ENCODE peak calls at places on chromosomes 7 and 10, in five cellular contexts. B is lower lobe of right lung, J is left ventricle myocardium inferior, I is GM23338, C is body of pancreas. O is an unnamed sample. For H3K4me1, the result is how much of the 10 kb centered on the place peaks cover.

GRCh38 chr10:7687228-7687907 is 15.7 kb upstream of the ITIH2 start:
- DNase-seq in B (peak), J (peak), I (peak), C (peak), O (peak)

GRCh38 chr7:114539575-114539974 is 125.0 kb downstream of the FOXP2 start:
- DNase-seq in B (no peak), J (no peak), I (peak), C (peak), O (peak)

GRCh38 chr7:3234051-3234450 is 67.0 kb upstream of the SDK1 start:
- DNase-seq in B (no peak), J (no peak), I (no peak), C (no peak), O (no peak)

GRCh38 chr10:67612577-67613537 is 83.1 kb downstream of the CTNNA3 start:
- DNase-seq in B (no peak), J (no peak), I (no peak), C (no peak), O (peak)

GRCh38 chr7:30688718-30689221 is 6.5 kb upstream of the CRHR2 start:
- DNase-seq in B (no peak), J (no peak), I (peak), C (peak), O (no peak)

GRCh38 chr7:152137476-152138025 is 112.1 kb downstream of the GALNT11 start:
- DNase-seq in B (no peak), J (no peak), I (no peak), C (no peak), O (no peak)

GRCh38 chr10:14560794-14561765 is 213.6 kb downstream of the FAM107B start:
- DNase-seq in B (no peak), J (no peak), I (no peak), C (no peak), O (no peak)

GRCh38 chr10:75159519-75159918 is 48.1 kb downstream of the SAMD8 start:
- DNase-seq in B (no peak), J (no peak), I (no peak), C (no peak), O (no peak)

GRCh38 chr10:24341371-24341770 is 132.4 kb downstream of the KIAA1217 start:
- DNase-seq in B (no peak), J (no peak), I (no peak), C (no peak), O (no peak)

GRCh38 chr7:50724526-50725520 is 57.9 kb downstream of the GRB10 start:
- DNase-seq in B (no peak), J (no peak), I (peak), C (no peak), O (no peak)

GRCh38 chr7:16261100-16261499 is 160.2 kb downstream of the CRPPA start:
- DNase-seq in B (no peak), J (no peak), I (no peak), C (no peak), O (no peak)

GRCh38 chr10:77576633-77577032 is 61.0 kb downstream of the KCNMA1 start:
- DNase-seq in B (no peak), J (no peak), I (no peak), C (no peak), O (no peak)

GRCh38 chr10:131899695-131900349 is 986 bp upstream of the PPP2R2D start:
- DNase-seq in B (no peak), J (no peak), I (peak), C (no peak), O (peak)

GRCh38 chr7:107995184-107996071 is 7.5 kb downstream of the LAMB1 start:
- DNase-seq in B (no peak), J (no peak), I (peak), C (no peak), O (peak)

GRCh38 chr7:117338020-117338419 is 15.2 kb upstream of the WNT2 start:
- DNase-seq in B (no peak), J (no peak), I (no peak), C (no peak), O (peak)

GRCh38 chr7:138449580-138449979 is 10.5 kb upstream of the TRIM24 start:
- DNase-seq in B (no peak), J (no peak), I (peak), C (no peak), O (no peak)

GRCh38 chr10:63711866-63712716 is 190.9 kb downstream of the REEP3 start:
- DNase-seq in B (peak), J (peak), I (no peak), C (peak), O (peak)

GRCh38 chr7:135168001-135168400 is 2.5 kb downstream of the CYREN start:
- DNase-seq in B (peak), J (no peak), I (no peak), C (peak), O (no peak)

GRCh38 chr10:33900591-33900990 is 566.1 kb upstream of the NRP1 start:
- DNase-seq in B (no peak), J (no peak), I (no peak), C (no peak), O (peak)

GRCh38 chr10:88989824-88990527 is 622 bp upstream of the FAS start:
- DNase-seq in B (peak), J (no peak), I (no peak), C (peak), O (peak)

GRCh38 chr10:124079864-124080263 is 13.5 kb downstream of the CHST15 start:
- DNase-seq in B (no peak), J (no peak), I (no peak), C (no peak), O (no peak)

GRCh38 chr10:17214486-17214885 is 13.0 kb upstream of the TRDMT1 start:
- DNase-seq in B (no peak), J (no peak), I (no peak), C (no peak), O (peak)

GRCh38 chr10:17216217-17216900 is 11.7 kb upstream of the VIM start:
- DNase-seq in B (peak), J (no peak), I (no peak), C (peak), O (peak)

GRCh38 chr10:17214991-17215781 is 12.9 kb upstream of the VIM start:
- DNase-seq in B (no peak), J (no peak), I (no peak), C (peak), O (peak)

GRCh38 chr10:17216901-17217395 is 11.1 kb upstream of the VIM start:
- DNase-seq in B (no peak), J (no peak), I (no peak), C (no peak), O (peak)

DNA sequence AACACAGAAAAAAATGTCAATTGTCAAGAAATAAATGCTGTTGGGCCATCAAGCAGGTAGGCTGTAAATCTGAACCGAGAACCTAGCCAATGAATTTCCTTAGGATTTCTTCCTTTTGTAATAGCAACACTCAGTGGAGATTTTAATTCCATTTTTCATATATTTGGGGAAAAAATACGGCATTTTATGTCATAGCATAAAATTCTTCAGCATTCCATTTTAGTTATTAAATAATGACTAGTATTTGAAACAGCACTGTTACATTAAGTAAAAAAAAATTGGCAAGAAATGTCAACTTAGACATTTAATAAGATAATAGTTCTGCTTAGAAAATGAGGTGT is 12.3 kb upstream of the VIM start:
- DNase-seq in B (no peak), J (no peak), I (no peak), C (no peak), O (no peak)
- H3K4me1 ChIP-seq in B (under half), J (under half), I (under half), C (under half), O (half or more)

DNA sequence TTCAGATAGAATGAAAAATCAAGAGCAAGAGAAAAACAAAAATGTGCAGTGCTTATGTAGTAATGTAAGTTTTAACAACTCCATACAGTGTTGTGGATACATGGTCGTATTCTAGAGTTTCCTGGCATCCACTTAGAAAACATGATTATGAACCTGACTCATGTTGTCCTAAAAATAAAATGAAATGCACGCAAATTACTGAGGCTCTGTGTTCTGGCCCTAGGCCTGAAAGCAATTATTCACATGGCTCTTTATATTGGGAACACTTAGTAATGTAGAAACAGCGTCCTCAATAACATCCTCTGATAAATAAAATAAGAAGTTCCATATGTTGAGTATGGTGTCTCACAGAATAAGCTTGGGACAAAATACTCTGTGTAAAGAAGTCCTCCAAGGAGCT is 200.2 kb upstream of the SEMA3E start:
- DNase-seq in B (no peak), J (no peak), I (no peak), C (no peak), O (peak)
- H3K4me1 ChIP-seq in B (under half), J (under half), I (under half), C (under half), O (under half)

GRCh38 chr10:35446439-35446838 is 110.1 kb downstream of the CCNY start:
- DNase-seq in B (no peak), J (no peak), I (no peak), C (no peak), O (no peak)
- H3K4me1 ChIP-seq in B (half or more), J (half or more), I (under half), C (half or more), O (under half)

DNA sequence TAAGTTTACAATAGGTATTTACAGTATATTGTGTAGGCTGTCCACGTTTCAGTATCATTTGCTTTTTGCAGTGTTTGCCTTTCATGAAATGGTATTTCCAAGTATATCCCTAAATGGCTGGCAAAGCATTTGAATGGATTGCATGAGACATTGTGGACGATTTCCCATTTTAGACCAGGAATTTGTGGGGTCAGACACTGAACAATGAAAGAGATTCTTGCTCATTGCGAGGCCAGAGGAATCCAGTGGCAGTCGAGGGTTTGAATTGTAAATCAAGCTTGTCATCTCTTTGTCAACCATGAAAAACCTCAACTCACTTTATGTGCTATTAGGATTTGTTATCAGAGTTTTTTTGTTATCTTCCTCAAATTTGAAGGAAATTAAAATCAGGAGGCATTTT is 70.8 kb downstream of the CREB5 start:
- DNase-seq in B (no peak), J (no peak), I (peak), C (no peak), O (peak)
- H3K4me1 ChIP-seq in B (under half), J (under half), I (under half), C (under half), O (under half)

GRCh38 chr10:113001599-113002448 is 51.8 kb downstream of the TCF7L2 start:
- DNase-seq in B (no peak), J (no peak), I (no peak), C (no peak), O (no peak)
- H3K4me1 ChIP-seq in B (under half), J (half or more), I (half or more), C (under half), O (under half)

DNA sequence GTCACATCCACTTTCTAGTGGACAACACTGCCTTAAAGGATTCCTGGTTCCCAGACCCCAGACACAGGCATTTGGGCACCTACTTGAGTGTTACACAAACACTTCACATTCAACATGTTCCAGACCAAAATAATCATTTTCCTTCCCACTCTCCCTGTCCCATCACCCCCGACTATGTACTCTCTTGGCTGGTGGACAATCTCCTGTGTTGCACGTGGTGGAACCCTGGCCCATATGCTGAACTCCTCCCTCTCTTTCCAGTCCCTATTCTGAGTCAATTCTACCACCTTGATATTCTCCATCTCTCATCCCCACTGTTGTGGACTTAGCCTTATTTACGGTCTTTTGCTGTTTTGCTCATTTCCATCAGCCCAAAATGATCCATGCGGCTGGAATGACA is 8.3 kb upstream of the SEPHS1 start:
- DNase-seq in B (no peak), J (no peak), I (no peak), C (no peak), O (no peak)
- H3K4me1 ChIP-seq in B (under half), J (under half), I (under half), C (under half), O (under half)

DNA sequence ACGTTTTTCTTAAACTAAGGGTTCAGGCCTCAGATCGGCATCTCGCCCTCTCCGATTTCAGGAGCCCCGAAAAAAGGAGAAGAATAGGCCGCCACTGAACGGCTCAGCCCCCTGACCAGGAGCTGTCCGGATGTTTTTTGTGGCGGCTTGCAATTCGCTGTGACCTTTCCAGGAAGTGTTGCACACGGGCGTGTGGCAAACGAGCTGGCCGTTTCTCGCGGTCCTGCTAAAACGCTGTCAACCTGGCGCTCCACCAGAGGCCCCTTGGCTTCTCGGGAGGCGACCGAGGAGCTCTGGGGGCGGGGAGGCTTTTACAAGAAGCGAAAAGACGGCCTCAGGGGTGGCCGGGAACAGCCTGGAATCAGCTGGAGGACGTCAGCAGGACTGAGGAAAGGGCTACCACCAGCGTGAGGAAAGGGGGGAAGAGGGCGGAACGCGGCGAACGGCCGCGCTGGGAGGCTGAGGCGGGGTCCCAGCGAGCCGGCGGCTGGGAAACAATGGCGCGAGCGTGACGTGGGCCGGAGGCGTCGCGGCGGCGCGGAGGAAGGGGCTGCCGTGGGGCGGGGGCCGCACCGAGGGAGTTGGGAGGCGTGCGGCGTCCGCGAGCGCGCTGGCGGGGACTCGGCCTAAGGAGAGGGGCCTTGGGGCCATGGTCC is 493 bp downstream of the NT5C2 start:
- DNase-seq in B (peak), J (peak), I (peak), C (peak), O (peak)
- H3K4me1 ChIP-seq in B (half or more), J (half or more), I (under half), C (under half), O (half or more)